ENCODE peak calls at places on chromosomes 16 and 17, in six cellular contexts. Y, N, Q, S, I and C are unnamed samples.

GRCh38 chr17:64110436-64111152 is 19.4 kb downstream of the ERN1 start:
- DNase-seq in Y (no peak), N (no peak), Q (no peak), S (no peak), I (no peak), C (peak)

GRCh38 chr17:10673318-10673717 is 16.2 kb upstream of the MYH3 start:
- DNase-seq in Y (no peak), N (no peak), Q (no peak), S (no peak), I (no peak), C (no peak)

GRCh38 chr16:88963583-88963982 is 13.4 kb downstream of the CBFA2T3 start:
- DNase-seq in Y (no peak), N (no peak), Q (peak), S (no peak), I (no peak), C (no peak)

GRCh38 chr17:40524243-40524965 is 23.0 kb upstream of the TNS4 start:
- DNase-seq in Y (no peak), N (no peak), Q (no peak), S (no peak), I (no peak), C (no peak)

GRCh38 chr17:78409191-78409621 is 30.8 kb downstream of the PGS1 start:
- DNase-seq in Y (no peak), N (no peak), Q (no peak), S (no peak), I (no peak), C (no peak)

GRCh38 chr16:9854665-9855064 is 327.6 kb downstream of the GRIN2A start:
- DNase-seq in Y (no peak), N (no peak), Q (peak), S (no peak), I (no peak), C (peak)

GRCh38 chr17:47218896-47219430 is 9.8 kb downstream of the MYL4 start:
- DNase-seq in Y (no peak), N (no peak), Q (no peak), S (peak), I (no peak), C (peak)

GRCh38 chr17:2975469-2975958 is 87.9 kb downstream of the OR1D5 start:
- DNase-seq in Y (no peak), N (peak), Q (peak), S (no peak), I (no peak), C (no peak)

GRCh38 chr16:17026600-17027242 is 444.0 kb downstream of the XYLT1 start:
- DNase-seq in Y (no peak), N (no peak), Q (no peak), S (no peak), I (no peak), C (no peak)

GRCh38 chr16:11497329-11497805 is 89.4 kb downstream of the LITAF start:
- DNase-seq in Y (peak), N (peak), Q (peak), S (peak), I (no peak), C (peak)

GRCh38 chr16:50273382-50273690 is 7.0 kb downstream of the ADCY7 start:
- DNase-seq in Y (no peak), N (no peak), Q (no peak), S (no peak), I (no peak), C (no peak)

GRCh38 chr16:86529160-86529559 is 18.8 kb downstream of the FOXF1 start:
- DNase-seq in Y (no peak), N (no peak), Q (peak), S (no peak), I (no peak), C (no peak)

GRCh38 chr17:5234645-5235576 is at the start of gene SCIMP:
- DNase-seq in Y (peak), N (no peak), Q (no peak), S (peak), I (no peak), C (no peak)

GRCh38 chr16:70661534-70661917 is 15.2 kb downstream of the IL34 start:
- DNase-seq in Y (no peak), N (no peak), Q (no peak), S (no peak), I (no peak), C (no peak)

GRCh38 chr17:59074494-59074893 is 32.2 kb downstream of the TRIM37 start:
- DNase-seq in Y (no peak), N (no peak), Q (peak), S (no peak), I (peak), C (peak)

GRCh38 chr17:41511130-41511529 is 5.7 kb upstream of the KRT13 start:
- DNase-seq in Y (no peak), N (no peak), Q (no peak), S (no peak), I (no peak), C (no peak)

GRCh38 chr16:85777583-85778310 is 21.6 kb downstream of the EMC8 start:
- DNase-seq in Y (no peak), N (no peak), Q (peak), S (no peak), I (no peak), C (no peak)

GRCh38 chr17:32349503-32349853 is 479 bp upstream of the ZNF207 start:
- DNase-seq in Y (peak), N (no peak), Q (peak), S (no peak), I (no peak), C (no peak)

GRCh38 chr17:26818736-26819135 is 475.2 kb upstream of the WSB1 start:
- DNase-seq in Y (no peak), N (no peak), Q (peak), S (no peak), I (no peak), C (peak)

GRCh38 chr16:13171313-13171712 is 269.9 kb downstream of the SHISA9 start:
- DNase-seq in Y (no peak), N (no peak), Q (no peak), S (no peak), I (no peak), C (no peak)

GRCh38 chr16:22321340-22322001 is 24.3 kb downstream of the POLR3E start:
- DNase-seq in Y (peak), N (peak), Q (peak), S (peak), I (peak), C (peak)

GRCh38 chr17:33436321-33436720 is 143.2 kb upstream of the ASIC2 start:
- DNase-seq in Y (no peak), N (no peak), Q (peak), S (no peak), I (no peak), C (no peak)

GRCh38 chr17:17413215-17413792 is 63.5 kb upstream of the MED9 start:
- DNase-seq in Y (no peak), N (no peak), Q (no peak), S (no peak), I (no peak), C (no peak)

GRCh38 chr17:17059301-17059890 is 17.1 kb downstream of the MPRIP start:
- DNase-seq in Y (no peak), N (no peak), Q (no peak), S (no peak), I (no peak), C (no peak)

GRCh38 chr16:9816644-9817043 is 365.6 kb downstream of the GRIN2A start:
- DNase-seq in Y (no peak), N (no peak), Q (no peak), S (no peak), I (no peak), C (no peak)

GRCh38 chr17:4881761-4882555 is 17.4 kb upstream of the C17orf107 start:
- DNase-seq in Y (no peak), N (no peak), Q (peak), S (peak), I (no peak), C (peak)

GRCh38 chr17:81035389-81036127 is 607 bp downstream of the BAIAP2 start:
- DNase-seq in Y (no peak), N (no peak), Q (peak), S (no peak), I (no peak), C (peak)

GRCh38 chr17:65514541-65514940 is 46.9 kb downstream of the AXIN2 start:
- DNase-seq in Y (no peak), N (no peak), Q (peak), S (no peak), I (no peak), C (no peak)

GRCh38 chr17:39791296-39791992 is 53.7 kb downstream of the GRB7 start:
- DNase-seq in Y (no peak), N (no peak), Q (no peak), S (no peak), I (no peak), C (no peak)

GRCh38 chr17:81484195-81484979 is 28.2 kb downstream of the ACTG1 start:
- DNase-seq in Y (peak), N (peak), Q (peak), S (peak), I (no peak), C (peak)

GRCh38 chr17:71959129-71959528 is 161.7 kb upstream of the SOX9 start:
- DNase-seq in Y (no peak), N (no peak), Q (peak), S (no peak), I (no peak), C (no peak)